ENCODE peak calls at places on chromosomes 2 and 18, in seven cellular contexts. W, S, J, H, U, K and V are unnamed samples.
A peak's percentile ranks its signal among the peaks of the same experiment; 100 is the strongest.

GRCh38 chr2:234425923-234426603 is 70.8 kb downstream of the ARL4C start:
- DNase-seq in W (peak; percentile 16), S (no peak), J (peak; percentile 24), H (peak; percentile 24), U (no peak), K (peak; percentile 67), V (no peak)

GRCh38 chr2:10477443-10478297 is 29.5 kb upstream of the ODC1 start:
- DNase-seq in W (no peak), S (no peak), J (no peak), H (no peak), U (no peak), K (no peak), V (no peak)

GRCh38 chr2:9207641-9208301 is 1.2 kb downstream of the ASAP2 start:
- DNase-seq in W (no peak), S (peak; percentile 20), J (no peak), H (peak; percentile 48), U (no peak), K (no peak), V (no peak)

GRCh38 chr2:31886700-31887099 is 124.1 kb downstream of the MEMO1 start:
- DNase-seq in W (no peak), S (no peak), J (no peak), H (no peak), U (no peak), K (no peak), V (no peak)

GRCh38 chr2:109440507-109441156 is 173.1 kb downstream of the SEPTIN10 start:
- DNase-seq in W (no peak), S (no peak), J (no peak), H (no peak), U (no peak), K (no peak), V (no peak)

GRCh38 chr2:36820942-36821605 is 124.6 kb downstream of the VIT start:
- DNase-seq in W (no peak), S (no peak), J (no peak), H (no peak), U (no peak), K (no peak), V (no peak)

GRCh38 chr2:37802899-37803379 is 122.1 kb upstream of the RMDN2 start:
- DNase-seq in W (no peak), S (peak; percentile 94), J (no peak), H (no peak), U (peak; percentile 65), K (no peak), V (peak; percentile 13)

GRCh38 chr18:50356036-50356945 is 18.6 kb upstream of the SKA1 start:
- DNase-seq in W (no peak), S (peak; percentile 14), J (no peak), H (peak; percentile 29), U (no peak), K (no peak), V (peak; percentile 18)

GRCh38 chr2:61770746-61771145 is 83.1 kb downstream of the FAM161A start:
- DNase-seq in W (no peak), S (peak; percentile 21), J (no peak), H (no peak), U (no peak), K (no peak), V (peak; percentile 83)

GRCh38 chr2:218371987-218372358 is 10.1 kb upstream of the SLC11A1 start:
- DNase-seq in W (no peak), S (no peak), J (no peak), H (no peak), U (no peak), K (no peak), V (no peak)

GRCh38 chr18:8871484-8871883 is 166.1 kb downstream of the MTCL1 start:
- DNase-seq in W (no peak), S (peak; percentile 92), J (no peak), H (no peak), U (no peak), K (no peak), V (no peak)

GRCh38 chr2:128091691-128092050 is 671 bp downstream of the UGGT1 start:
- DNase-seq in W (no peak), S (peak; percentile 30), J (no peak), H (no peak), U (no peak), K (peak; percentile 4), V (no peak)

GRCh38 chr2:121826036-121826435 is 70.6 kb downstream of the TSN start:
- DNase-seq in W (no peak), S (no peak), J (no peak), H (no peak), U (no peak), K (no peak), V (no peak)

GRCh38 chr2:18057657-18058056 is 179.2 kb downstream of the KCNS3 start:
- DNase-seq in W (no peak), S (no peak), J (no peak), H (no peak), U (no peak), K (no peak), V (no peak)

GRCh38 chr18:24704921-24705620 is 244.6 kb downstream of the HRH4 start:
- DNase-seq in W (no peak), S (peak; percentile 45), J (no peak), H (no peak), U (no peak), K (no peak), V (no peak)

GRCh38 chr2:19738707-19739106 is 163.1 kb downstream of the TTC32 start:
- DNase-seq in W (peak; percentile 52), S (peak; percentile 67), J (no peak), H (no peak), U (no peak), K (no peak), V (no peak)

GRCh38 chr2:71789556-71790219 is 336.3 kb downstream of the DYSF start:
- DNase-seq in W (no peak), S (peak; percentile 47), J (no peak), H (no peak), U (no peak), K (no peak), V (no peak)

GRCh38 chr2:127086800-127087737 is 19.9 kb downstream of the BIN1 start:
- DNase-seq in W (peak; percentile 89), S (no peak), J (no peak), H (peak; percentile 87), U (no peak), K (no peak), V (no peak)

GRCh38 chr2:136143603-136144451 is 25.9 kb upstream of the CXCR4 start:
- DNase-seq in W (no peak), S (no peak), J (no peak), H (no peak), U (no peak), K (no peak), V (no peak)

GRCh38 chr2:158968396-158969161 is at the start of gene TANC1:
- DNase-seq in W (peak; percentile 95), S (peak; percentile 93), J (peak; percentile 10), H (peak; percentile 89), U (peak; percentile 63), K (peak; percentile 8), V (peak; percentile 90)

GRCh38 chr2:3264010-3264744 is 113.4 kb downstream of the EIPR1 start:
- DNase-seq in W (no peak), S (no peak), J (no peak), H (no peak), U (no peak), K (no peak), V (no peak)

GRCh38 chr2:108607706-108608301 is 73.5 kb downstream of the LIMS1 start:
- DNase-seq in W (no peak), S (no peak), J (no peak), H (no peak), U (no peak), K (peak; percentile 28), V (peak; percentile 32)

GRCh38 chr2:168295051-168295450 is 47.7 kb upstream of the STK39 start:
- DNase-seq in W (no peak), S (no peak), J (no peak), H (no peak), U (no peak), K (no peak), V (no peak)

GRCh38 chr2:85263591-85263990 is 64.2 kb downstream of the TGOLN2 start:
- DNase-seq in W (no peak), S (no peak), J (no peak), H (no peak), U (no peak), K (no peak), V (no peak)

GRCh38 chr2:101570121-101570520 is 95.2 kb upstream of the RFX8 start:
- DNase-seq in W (no peak), S (no peak), J (no peak), H (no peak), U (no peak), K (no peak), V (no peak)

GRCh38 chr2:68980956-68981355 is 6.5 kb downstream of the GKN1 start:
- DNase-seq in W (no peak), S (no peak), J (no peak), H (no peak), U (peak; percentile 18), K (no peak), V (no peak)

GRCh38 chr2:19574788-19575260 is 216.4 kb upstream of the OSR1 start:
- DNase-seq in W (peak; percentile 55), S (peak; percentile 91), J (no peak), H (no peak), U (no peak), K (no peak), V (no peak)

GRCh38 chr2:37527362-37527761 is 144.1 kb downstream of the CDC42EP3 start:
- DNase-seq in W (no peak), S (no peak), J (no peak), H (no peak), U (no peak), K (no peak), V (no peak)

GRCh38 chr2:156526950-156527636 is 90.9 kb downstream of the GPD2 start:
- DNase-seq in W (no peak), S (no peak), J (no peak), H (peak; percentile 81), U (no peak), K (no peak), V (no peak)

GRCh38 chr2:102114851-102115497 is 27.6 kb upstream of the IL1R1 start:
- DNase-seq in W (no peak), S (peak; percentile 26), J (no peak), H (no peak), U (peak; percentile 70), K (no peak), V (no peak)

GRCh38 chr2:101231253-101231652 is 21.4 kb upstream of the CNOT11 start:
- DNase-seq in W (no peak), S (no peak), J (no peak), H (no peak), U (no peak), K (no peak), V (no peak)

GRCh38 chr18:79926306-79926705 is 25.1 kb downstream of the SLC66A2 start:
- DNase-seq in W (no peak), S (no peak), J (no peak), H (no peak), U (no peak), K (no peak), V (no peak)

GRCh38 chr18:7886436-7886835 is 319.3 kb downstream of the PTPRM start:
- DNase-seq in W (no peak), S (no peak), J (no peak), H (no peak), U (no peak), K (no peak), V (no peak)